ENCODE peak calls at places on chromosomes 6 and 20, in ten cellular contexts. S, C, E, H, G, M, B, T, F and A are unnamed samples.

GRCh38 chr6:107124934-107125348 is 9.6 kb upstream of the BEND3 start:
- DNase-seq in M (no peak), E (no peak), F (no peak), H (no peak), B (no peak), G (no peak), S (no peak), C (peak), T (no peak), A (no peak)

GRCh38 chr20:25408170-25408547 is 686 bp downstream of the GINS1 start:
- DNase-seq in G (no peak), H (no peak), F (no peak), E (no peak), B (no peak), S (no peak), C (no peak), T (no peak), M (no peak), A (no peak)

GRCh38 chr20:25044660-25045342 is 13.1 kb downstream of the ACSS1 start:
- DNase-seq in S (no peak), T (no peak), F (peak), B (no peak), M (no peak), H (peak), G (no peak), E (no peak), C (no peak), A (no peak)

GRCh38 chr6:47097092-47097945 is 55.2 kb upstream of the ADGRF1 start:
- DNase-seq in F (peak), H (no peak), B (peak), S (peak), G (peak), E (peak), C (peak), T (no peak), M (peak), A (peak)

GRCh38 chr20:51803157-51803854 is 985 bp upstream of the SALL4 start:
- DNase-seq in H (no peak), F (no peak), C (no peak), T (no peak), B (no peak), E (peak), M (no peak), S (no peak), G (no peak), A (peak)

GRCh38 chr6:75204959-75205775 is 686 bp downstream of the COL12A1 start:
- DNase-seq in B (peak), S (peak), G (no peak), F (peak), C (peak), H (peak), T (peak), E (peak), M (peak), A (peak)

GRCh38 chr6:146154197-146154596 is 125.3 kb downstream of the GRM1 start:
- DNase-seq in F (no peak), S (no peak), E (no peak), T (no peak), C (no peak), B (no peak), M (no peak), G (no peak), H (no peak), A (peak)

GRCh38 chr20:36575066-36575743 is 1.8 kb downstream of the TGIF2 start:
- DNase-seq in S (peak), T (peak), B (peak), G (no peak), F (peak), M (peak), H (peak), E (peak), C (peak), A (peak)

GRCh38 chr20:40016359-40016758 is 672.7 kb downstream of the MAFB start:
- DNase-seq in T (no peak), G (no peak), M (no peak), B (no peak), F (no peak), C (no peak), E (no peak), S (no peak), H (no peak), A (peak)

DNA sequence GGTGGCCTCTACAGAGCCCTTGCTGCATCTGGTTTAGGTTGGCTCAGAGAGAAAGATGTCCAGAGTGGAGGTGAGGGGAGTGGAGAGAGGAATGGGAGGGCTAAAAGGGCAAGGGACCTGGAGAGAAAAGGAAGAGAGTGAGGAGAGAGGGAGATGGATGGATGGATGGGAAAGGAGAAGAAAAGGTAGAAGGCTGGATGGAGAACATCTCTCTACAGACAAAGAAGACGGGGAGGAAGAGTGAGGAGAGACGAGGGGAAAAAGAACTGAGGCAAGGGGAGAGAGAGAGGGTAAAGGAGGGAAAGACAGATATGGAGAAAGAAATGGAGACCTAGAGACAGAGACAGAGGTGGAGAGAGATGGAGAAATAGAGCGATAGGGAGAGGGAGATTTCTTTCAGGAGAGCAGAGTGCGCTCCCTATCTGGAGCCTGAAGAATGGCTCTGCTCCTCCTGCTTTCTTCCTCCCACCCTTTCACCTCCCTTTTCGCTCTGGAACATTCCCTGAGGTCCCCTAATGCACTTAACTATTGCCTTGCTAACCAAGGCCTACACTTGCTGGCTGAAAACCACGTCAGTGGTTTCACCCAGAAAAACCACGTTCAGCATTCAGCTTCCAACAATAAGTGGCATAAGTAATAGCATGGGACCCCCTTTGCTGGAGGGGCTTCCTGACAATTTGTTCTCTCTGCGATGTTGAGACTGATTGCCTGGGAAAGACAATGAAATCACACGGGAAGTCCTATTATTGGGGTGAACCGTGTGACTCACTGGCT is 286.3 kb downstream of the CDH26 start:
- DNase-seq in B (no peak), C (no peak), G (no peak), F (no peak), M (no peak), E (no peak), H (no peak), S (no peak), T (no peak), A (no peak)
- TF ChIP-seq CTCF in B (no peak), C (no peak), G (no peak), F (no peak), M (no peak), E (no peak), H (no peak), S (no peak), T (no peak), A (no peak)

GRCh38 chr6:125346143-125346925 is 44.6 kb upstream of the HDDC2 start:
- DNase-seq in T (no peak), S (no peak), M (peak), G (no peak), E (no peak), C (peak), F (no peak), H (peak), B (no peak), A (no peak)
- H3K4me3 ChIP-seq in T (no peak), S (no peak), M (peak), G (no peak), E (no peak), C (no peak), F (peak), H (peak), B (no peak), A (no peak)

GRCh38 chr6:167350731-167351655 is 26.1 kb downstream of the TTLL2 start:
- DNase-seq in T (no peak), G (peak), H (no peak), E (no peak), C (peak), M (peak), B (peak), F (peak), S (peak), A (peak)
- TF ChIP-seq CTCF in T (peak), G (no peak), H (peak), E (no peak), C (peak), M (peak), B (peak), F (peak), S (peak), A (peak)

GRCh38 chr6:38113810-38114577 is 294.5 kb downstream of the ZFAND3 start:
- DNase-seq in S (no peak), H (no peak), G (no peak), T (no peak), M (no peak), B (no peak), F (no peak), C (no peak), E (peak), A (peak)

GRCh38 chr6:38115633-38116022 is 296.1 kb downstream of the ZFAND3 start:
- DNase-seq in C (no peak), H (no peak), B (no peak), M (no peak), F (no peak), T (no peak), E (no peak), S (no peak), G (no peak), A (no peak)

GRCh38 chr6:38117281-38117680 is 297.8 kb downstream of the ZFAND3 start:
- DNase-seq in M (no peak), S (no peak), T (no peak), B (no peak), E (peak), H (no peak), G (no peak), F (no peak), C (no peak), A (peak)

GRCh38 chr6:38116248-38116647 is 296.7 kb downstream of the ZFAND3 start:
- DNase-seq in G (no peak), B (no peak), M (no peak), H (no peak), F (no peak), S (no peak), T (no peak), E (no peak), C (no peak), A (peak)

GRCh38 chr6:38114976-38115632 is 295.6 kb downstream of the ZFAND3 start:
- DNase-seq in S (no peak), E (peak), H (no peak), C (no peak), M (no peak), F (no peak), G (no peak), B (no peak), T (no peak), A (peak)
- H3K4me3 ChIP-seq in S (no peak), E (no peak), H (no peak), C (no peak), M (no peak), F (no peak), G (no peak), B (no peak), T (no peak), A (no peak)

GRCh38 chr20:63782051-63782471 is 42.5 kb downstream of the SLC2A4RG start:
- DNase-seq in M (no peak), S (no peak), F (no peak), C (no peak), H (no peak), B (no peak), G (no peak), T (no peak), E (no peak), A (no peak)
- TF ChIP-seq CTCF in M (no peak), S (no peak), F (no peak), C (peak), H (no peak), B (no peak), G (no peak), T (no peak), E (no peak), A (no peak)